ENCODE peak calls at places on chromosomes 16 and 17, in six cellular contexts. W is HCT116, I is GM23338, Z is GM12878, Q is endothelial cell of umbilical vein, D is H1. O is an unnamed sample.

GRCh38 chr16:77169650-77170236 is 21.2 kb upstream of the MON1B start:
- DNase-seq in D (peak; percentile 85), Z (no peak), Q (peak; percentile 36), W (peak; percentile 42), I (peak; percentile 87), O (no peak)

GRCh38 chr16:79723583-79724168 is 123.1 kb upstream of the MAF start:
- DNase-seq in D (no peak), Q (no peak), Z (no peak), W (no peak), I (peak; percentile 11), O (no peak)

GRCh38 chr17:79842656-79843474 is 3.6 kb upstream of the CBX4 start:
- DNase-seq in Z (no peak), D (peak; percentile 56), I (peak; percentile 39), Q (peak; percentile 11), W (no peak), O (no peak)

GRCh38 chr16:85042606-85043005 is 15.0 kb downstream of the KIAA0513 start:
- DNase-seq in Z (no peak), Q (no peak), I (no peak), W (no peak), D (no peak), O (no peak)

GRCh38 chr17:70172921-70173320 is 3.6 kb downstream of the KCNJ2 start:
- DNase-seq in Q (peak; percentile 51), W (no peak), I (no peak), Z (no peak), D (no peak), O (no peak)

GRCh38 chr16:30948956-30949654 is at the start of gene ORAI3:
- DNase-seq in Q (peak; percentile 52), W (no peak), D (peak; percentile 79), I (peak; percentile 87), Z (no peak), O (no peak)

GRCh38 chr17:79182176-79183160 is 107.8 kb downstream of the ENGASE start:
- DNase-seq in Z (no peak), Q (no peak), I (peak; percentile 41), W (no peak), D (peak; percentile 64), O (no peak)

GRCh38 chr16:50025544-50025931 is 513 bp downstream of the CNEP1R1 start:
- DNase-seq in I (no peak), Q (no peak), Z (no peak), W (no peak), D (peak; percentile 54), O (no peak)

GRCh38 chr17:68457168-68457538 is at the start of gene WIPI1:
- DNase-seq in I (no peak), W (no peak), D (peak; percentile 81), Q (peak; percentile 61), Z (no peak), O (no peak)

GRCh38 chr17:12078791-12079190 is 58.1 kb downstream of the MAP2K4 start:
- DNase-seq in I (no peak), Z (no peak), D (no peak), W (no peak), Q (no peak), O (no peak)

GRCh38 chr16:58002936-58003335 is 1.7 kb downstream of the USB1 start:
- DNase-seq in Q (no peak), D (no peak), I (no peak), W (no peak), Z (no peak), O (no peak)

GRCh38 chr17:27206447-27206846 is 87.5 kb upstream of the WSB1 start:
- DNase-seq in W (peak; percentile 23), D (no peak), Q (no peak), I (peak; percentile 45), Z (no peak), O (no peak)

GRCh38 chr17:13626703-13627102 is 25.0 kb upstream of the HS3ST3A1 start:
- DNase-seq in Z (no peak), Q (no peak), W (peak; percentile 3), D (no peak), I (no peak), O (no peak)

GRCh38 chr16:19884611-19885455 is at the start of gene GPRC5B:
- DNase-seq in D (peak; percentile 78), W (no peak), I (peak; percentile 66), Q (peak; percentile 53), Z (no peak), O (no peak)

GRCh38 chr17:81706232-81706611 is 3.1 kb downstream of the MRPL12 start:
- DNase-seq in W (no peak), D (no peak), I (no peak), Z (no peak), Q (no peak), O (no peak)

GRCh38 chr17:57236686-57237299 is 19.5 kb upstream of the MSI2 start:
- DNase-seq in Q (no peak), W (no peak), I (no peak), Z (no peak), D (no peak), O (no peak)

GRCh38 chr17:58337126-58337599 is 8.6 kb upstream of the TSPOAP1 start:
- DNase-seq in Q (no peak), Z (no peak), D (no peak), I (peak; percentile 17), W (no peak), O (no peak)

GRCh38 chr17:65537845-65538678 is 23.4 kb downstream of the AXIN2 start:
- DNase-seq in I (no peak), Z (no peak), D (no peak), Q (no peak), W (no peak), O (no peak)

GRCh38 chr17:31538080-31538762 is 146.7 kb downstream of the RAB11FIP4 start:
- DNase-seq in I (no peak), W (no peak), D (no peak), Q (no peak), Z (peak; percentile 70), O (no peak)

GRCh38 chr17:57451126-57451690 is 194.9 kb downstream of the MSI2 start:
- DNase-seq in Z (no peak), Q (no peak), W (no peak), D (no peak), I (no peak), O (no peak)

GRCh38 chr17:32757963-32758362 is 119.0 kb downstream of the MYO1D start:
- DNase-seq in Q (peak; percentile 59), I (no peak), D (no peak), W (no peak), Z (no peak), O (no peak)

GRCh38 chr16:61792194-61792904 is 243.9 kb downstream of the CDH8 start:
- DNase-seq in Z (no peak), W (no peak), D (no peak), Q (no peak), I (no peak), O (peak; percentile 63)

GRCh38 chr17:78421084-78421533 is 42.7 kb downstream of the PGS1 start:
- DNase-seq in W (no peak), I (no peak), D (no peak), Z (no peak), Q (no peak), O (no peak)

GRCh38 chr17:44444735-44445105 is 55.3 kb upstream of the ITGA2B start:
- DNase-seq in D (no peak), Q (no peak), W (no peak), Z (no peak), I (no peak), O (no peak)

GRCh38 chr16:88940196-88941050 is 36.6 kb downstream of the CBFA2T3 start:
- DNase-seq in Z (no peak), W (no peak), I (peak; percentile 61), D (peak; percentile 72), Q (no peak), O (no peak)
- TF ChIP-seq EZH2 in Z (no peak), W (no peak), I (peak; percentile 72), D (peak; percentile 86), Q (peak; percentile 97), O (peak; percentile 59)

DNA sequence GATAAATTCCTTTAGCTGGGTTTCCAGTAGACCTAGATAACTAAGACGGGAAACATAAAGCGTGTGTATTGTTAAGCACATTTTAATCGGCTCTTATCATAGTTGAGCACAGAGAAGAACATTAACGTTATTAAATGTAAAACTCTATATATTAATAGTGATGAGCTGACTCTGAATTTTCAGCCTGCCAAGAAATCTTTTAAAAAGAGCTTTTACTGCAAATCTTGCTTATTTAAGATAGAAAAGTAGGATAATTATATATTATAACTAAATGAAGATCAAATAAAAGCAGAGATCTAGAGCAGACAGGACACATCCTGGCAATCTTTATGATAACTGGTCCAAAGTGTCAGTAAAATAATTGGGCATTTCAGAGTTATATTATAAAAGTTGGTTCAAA is 183.1 kb downstream of the CYB561 start:
- DNase-seq in Q (no peak), I (no peak), D (no peak), W (no peak), Z (no peak), O (no peak)
- TF ChIP-seq POLR2AphosphoS5 in Q (no peak), I (no peak), D (no peak), W (no peak), Z (no peak), O (no peak)

DNA sequence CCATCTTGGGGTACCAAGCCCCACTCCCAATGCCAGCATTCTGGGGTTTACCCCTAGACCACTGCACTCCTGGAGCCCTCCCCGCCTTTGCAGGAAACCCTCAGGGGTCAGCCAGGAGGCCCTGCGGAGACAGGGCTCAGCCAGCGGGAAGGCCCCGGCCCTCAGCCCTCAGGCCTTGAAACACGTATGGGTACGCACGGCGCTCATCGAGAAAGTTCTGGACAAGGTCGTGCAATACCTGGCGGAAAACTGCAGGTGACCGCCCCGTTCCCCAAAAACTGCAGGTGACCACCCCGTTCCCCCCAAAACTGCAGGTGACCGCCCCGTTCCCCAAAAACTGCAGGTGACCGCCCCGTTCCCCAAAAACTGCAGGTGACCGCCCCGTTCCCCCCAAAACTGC is 24.7 kb downstream of the SGSM2 start:
- DNase-seq in I (no peak), Z (no peak), Q (no peak), W (no peak), D (no peak), O (no peak)
- TF ChIP-seq EZH2 in I (no peak), Z (no peak), Q (no peak), W (no peak), D (no peak), O (no peak)

GRCh38 chr17:28728364-28729200 is at the start of gene NEK8:
- DNase-seq in I (peak; percentile 98), D (peak; percentile 99), Q (peak; percentile 96), Z (peak; percentile 88), W (peak; percentile 88), O (peak; percentile 96)
- TF ChIP-seq POLR2AphosphoS5 in I (peak; percentile 60), D (peak; percentile 64), Q (peak; percentile 41), Z (peak; percentile 74), W (peak; percentile 73), O (peak; percentile 68)

GRCh38 chr16:168424-168823 is 2.6 kb downstream of the HBM start:
- DNase-seq in I (no peak), D (no peak), Z (no peak), Q (no peak), W (no peak), O (no peak)
- TF ChIP-seq EZH2 in I (no peak), D (no peak), Z (no peak), Q (no peak), W (no peak), O (no peak)